ENCODE peak calls at places on chromosomes 11 and 22, in eight cellular contexts. C is foreskin keratinocyte, S is lower lobe of right lung, K is GM23338, D is right lobe of liver, Z is prostate gland, B is right atrium auricular region, I is cardiac muscle cell. Q is an unnamed sample.

GRCh38 chr11:17601206-17602075 is 54.4 kb downstream of the OTOG start:
- DNase-seq in C (no peak), S (no peak), K (peak), D (peak), Z (no peak), B (peak), I (no peak), Q (no peak)

GRCh38 chr11:34305780-34306179 is 52.0 kb downstream of the ABTB2 start:
- DNase-seq in C (no peak), S (no peak), K (no peak), D (no peak), Z (no peak), B (no peak), I (no peak), Q (no peak)

GRCh38 chr11:26194871-26195270 is 137.1 kb upstream of the ANO3 start:
- DNase-seq in C (no peak), S (no peak), K (no peak), D (no peak), Z (no peak), B (no peak), I (no peak), Q (no peak)

GRCh38 chr11:124865902-124866851 is 945 bp downstream of the ROBO3 start:
- DNase-seq in C (peak), S (no peak), K (peak), D (peak), Z (no peak), B (no peak), I (peak), Q (peak)

GRCh38 chr11:36432747-36433146 is 77.3 kb downstream of the TRAF6 start:
- DNase-seq in C (no peak), S (no peak), K (no peak), D (no peak), Z (no peak), B (no peak), I (no peak), Q (no peak)

GRCh38 chr11:115504279-115505158 is at the start of gene CADM1:
- DNase-seq in C (peak), S (peak), K (peak), D (peak), Z (peak), B (peak), I (peak), Q (peak)

GRCh38 chr11:96256213-96256580 is 86.8 kb downstream of the MAML2 start:
- DNase-seq in C (no peak), S (no peak), K (peak), D (no peak), Z (no peak), B (no peak), I (no peak), Q (no peak)

GRCh38 chr22:46546466-46547178 is 9.2 kb upstream of the CELSR1 start:
- DNase-seq in C (no peak), S (peak), K (no peak), D (peak), Z (no peak), B (peak), I (peak), Q (no peak)

GRCh38 chr11:96263361-96263763 is 79.6 kb downstream of the MAML2 start:
- DNase-seq in C (peak), S (no peak), K (no peak), D (no peak), Z (no peak), B (no peak), I (peak), Q (peak)

GRCh38 chr22:39180566-39180965 is 28.1 kb upstream of the CBX7 start:
- DNase-seq in C (no peak), S (no peak), K (no peak), D (peak), Z (no peak), B (no peak), I (no peak), Q (no peak)

GRCh38 chr11:16912607-16913006 is 101.6 kb downstream of the PLEKHA7 start:
- DNase-seq in C (no peak), S (no peak), K (peak), D (no peak), Z (no peak), B (no peak), I (no peak), Q (no peak)

GRCh38 chr11:127815316-127815715 is 772.0 kb downstream of the ETS1 start:
- DNase-seq in C (no peak), S (no peak), K (peak), D (no peak), Z (no peak), B (no peak), I (no peak), Q (no peak)

GRCh38 chr22:40121463-40121862 is 56.3 kb upstream of the TNRC6B start:
- DNase-seq in C (no peak), S (no peak), K (no peak), D (no peak), Z (no peak), B (no peak), I (no peak), Q (no peak)

GRCh38 chr22:40211481-40212052 is 33.8 kb downstream of the TNRC6B start:
- DNase-seq in C (no peak), S (peak), K (no peak), D (no peak), Z (no peak), B (no peak), I (no peak), Q (no peak)

GRCh38 chr22:43088979-43089717 is at the start of gene TTLL1:
- DNase-seq in C (peak), S (peak), K (peak), D (peak), Z (peak), B (peak), I (peak), Q (peak)

GRCh38 chr11:75558939-75559843 is 2.9 kb upstream of the SERPINH1 start:
- DNase-seq in C (no peak), S (peak), K (peak), D (no peak), Z (no peak), B (no peak), I (peak), Q (no peak)

GRCh38 chr11:128342511-128343133 is 244.7 kb downstream of the ETS1 start:
- DNase-seq in C (peak), S (peak), K (no peak), D (no peak), Z (no peak), B (peak), I (peak), Q (peak)

GRCh38 chr22:49151256-49152131 is 676.2 kb downstream of the BRD1 start:
- DNase-seq in C (no peak), S (no peak), K (no peak), D (no peak), Z (no peak), B (no peak), I (no peak), Q (no peak)

GRCh38 chr11:132490976-132491375 is 1041.3 kb downstream of the OPCML start:
- DNase-seq in C (peak), S (no peak), K (no peak), D (no peak), Z (no peak), B (no peak), I (peak), Q (peak)

GRCh38 chr11:28461338-28461737 is 353.1 kb downstream of the METTL15 start:
- DNase-seq in C (no peak), S (no peak), K (no peak), D (no peak), Z (no peak), B (no peak), I (peak), Q (no peak)

GRCh38 chr11:57277845-57278720 is 41.0 kb upstream of the APLNR start:
- DNase-seq in C (peak), S (peak), K (peak), D (peak), Z (peak), B (peak), I (peak), Q (peak)

GRCh38 chr22:39212721-39213376 is 31.9 kb downstream of the PDGFB start:
- DNase-seq in C (peak), S (peak), K (peak), D (no peak), Z (no peak), B (no peak), I (peak), Q (peak)

GRCh38 chr11:117980716-117981115 is 5.5 kb upstream of the IL10RA start:
- DNase-seq in C (no peak), S (no peak), K (no peak), D (peak), Z (no peak), B (peak), I (no peak), Q (no peak)
- H3K27ac ChIP-seq in C (no peak), S (peak), K (no peak), D (no peak), Z (no peak), B (no peak), I (no peak), Q (no peak)

GRCh38 chr11:82085493-82085892 is 648.2 kb downstream of the FAM181B start:
- DNase-seq in C (no peak), S (no peak), K (peak), D (no peak), Z (no peak), B (no peak), I (no peak), Q (no peak)

GRCh38 chr11:82080160-82080559 is 653.5 kb downstream of the FAM181B start:
- DNase-seq in C (peak), S (no peak), K (no peak), D (no peak), Z (no peak), B (no peak), I (no peak), Q (no peak)
- TF ChIP-seq CTCF in C (no peak), S (no peak), K (no peak), D (no peak), Z (no peak), B (no peak), I (no peak), Q (no peak)

DNA sequence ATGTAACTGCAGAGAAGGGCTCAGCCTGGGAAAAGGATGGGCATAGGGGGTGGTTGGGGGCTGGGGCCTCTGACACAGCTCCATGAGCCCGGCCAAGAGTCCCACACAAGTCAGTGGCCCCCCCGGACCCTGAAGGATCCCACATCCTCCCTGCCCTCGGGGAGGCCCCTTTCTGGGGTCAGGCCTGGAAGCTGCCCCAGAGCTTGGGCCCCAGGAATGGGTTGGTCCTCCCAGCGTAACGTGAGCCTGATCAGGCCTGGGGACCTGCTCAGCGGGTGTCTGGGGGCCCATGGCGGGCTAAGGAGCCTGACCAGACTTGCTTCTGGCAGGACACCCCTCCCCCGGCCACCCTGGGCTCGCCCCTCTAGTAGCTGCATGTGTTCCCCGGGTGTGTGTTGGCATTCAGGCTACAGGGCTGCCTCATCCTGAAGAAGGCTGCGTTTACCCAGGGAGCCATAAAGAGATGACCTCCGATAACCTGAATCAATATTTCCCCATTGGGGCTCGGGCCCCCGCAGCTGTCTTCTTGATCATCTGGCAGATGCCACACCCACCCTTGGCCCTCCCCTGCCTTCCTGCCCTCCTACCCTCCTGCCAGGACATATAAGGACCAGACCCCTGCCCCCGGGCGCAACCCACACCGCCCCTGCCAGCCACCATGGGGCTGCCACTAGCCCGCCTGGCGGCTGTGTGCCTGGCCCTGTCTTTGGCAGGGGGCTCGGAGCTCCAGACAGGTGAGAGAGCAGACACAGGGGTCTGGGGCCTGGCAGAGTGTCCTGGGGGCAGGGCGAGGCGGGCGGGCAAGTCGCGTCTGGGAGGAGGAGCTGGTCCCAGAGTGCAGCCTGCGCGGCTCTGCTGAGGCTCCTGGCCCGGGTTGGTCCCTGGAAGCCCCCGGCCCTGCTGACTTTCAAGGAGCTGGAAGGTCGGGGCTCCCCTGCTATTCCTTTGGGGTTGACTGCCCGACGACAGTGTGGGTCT is at the start of gene MUC2:
- DNase-seq in C (no peak), S (peak), K (no peak), D (peak), Z (no peak), B (no peak), I (no peak), Q (no peak)
- H3K27ac ChIP-seq in C (no peak), S (no peak), K (no peak), D (no peak), Z (no peak), B (no peak), I (no peak), Q (peak)

GRCh38 chr11:76838422-76839068 is 22.2 kb upstream of the ACER3 start:
- DNase-seq in C (no peak), S (no peak), K (peak), D (no peak), Z (no peak), B (no peak), I (peak), Q (no peak)
- TF ChIP-seq CTCF in C (peak), S (no peak), K (peak), D (no peak), Z (no peak), B (no peak), I (peak), Q (no peak)

DNA sequence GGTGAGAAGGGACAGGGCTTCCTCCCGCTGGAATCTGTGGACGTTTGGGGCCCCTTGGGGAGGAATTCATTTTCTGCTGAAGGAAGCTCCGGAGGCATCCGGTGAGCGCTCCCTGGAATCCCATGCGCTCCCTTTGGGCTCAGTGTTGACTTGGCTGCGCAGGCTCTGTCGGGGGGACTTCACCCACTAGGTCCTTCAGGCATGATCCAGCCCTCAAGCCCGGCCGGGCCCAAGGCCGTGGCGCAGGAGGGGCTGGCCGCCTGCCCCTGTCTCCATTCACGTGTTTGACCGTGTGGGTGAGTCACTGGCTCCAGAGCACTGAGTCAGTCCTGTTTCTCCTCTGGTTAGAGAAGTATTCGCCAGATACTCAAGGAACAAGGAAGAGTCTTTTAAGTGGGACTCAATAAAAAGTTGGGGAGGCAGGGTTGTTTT is 1.4 kb downstream of the CTTN start:
- DNase-seq in C (peak), S (peak), K (peak), D (peak), Z (peak), B (peak), I (peak), Q (peak)
- H3K27ac ChIP-seq in C (peak), S (peak), K (peak), D (no peak), Z (peak), B (peak), I (no peak), Q (peak)

GRCh38 chr11:22133785-22134184 is 59.1 kb upstream of the ANO5 start:
- DNase-seq in C (no peak), S (no peak), K (no peak), D (no peak), Z (no peak), B (no peak), I (no peak), Q (no peak)

GRCh38 chr11:22130462-22131053 is 62.3 kb upstream of the ANO5 start:
- DNase-seq in C (no peak), S (no peak), K (peak), D (no peak), Z (no peak), B (no peak), I (no peak), Q (no peak)
- TF ChIP-seq CTCF in C (peak), S (peak), K (peak), D (peak), Z (no peak), B (peak), I (no peak), Q (peak)

GRCh38 chr11:65911682-65912568 is 6.9 kb downstream of the C11orf68 start:
- DNase-seq in C (peak), S (no peak), K (peak), D (no peak), Z (no peak), B (no peak), I (peak), Q (peak)
- H3K27ac ChIP-seq in C (peak), S (peak), K (no peak), D (no peak), Z (no peak), B (no peak), I (no peak), Q (peak)

DNA sequence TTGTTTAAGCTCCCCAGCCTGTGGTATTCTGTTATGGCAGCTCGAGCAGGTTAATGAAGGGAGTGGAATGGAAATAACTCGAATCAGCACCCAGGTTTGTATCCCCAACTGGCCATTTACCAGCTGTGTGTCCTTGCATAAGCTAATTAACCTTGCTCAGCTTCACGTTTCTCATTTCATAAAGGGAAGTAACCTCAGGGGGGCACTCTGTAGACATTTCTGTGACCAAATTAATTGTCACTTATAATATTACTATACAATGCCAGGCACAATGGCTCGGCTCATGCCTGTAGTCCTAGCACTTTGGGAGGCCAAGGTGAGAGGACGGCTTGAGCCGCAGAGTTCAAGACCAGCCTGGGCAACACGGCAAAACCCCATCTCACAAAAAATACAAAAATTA is 13.8 kb downstream of the ADA2 start:
- DNase-seq in C (no peak), S (no peak), K (no peak), D (no peak), Z (no peak), B (no peak), I (peak), Q (no peak)
- TF ChIP-seq CTCF in C (no peak), S (no peak), K (no peak), D (peak), Z (no peak), B (no peak), I (no peak), Q (no peak)

Q was measured in RWPE1.